ENCODE peak calls at places on chromosomes 2 and 18, in seven cellular contexts. H is spleen, C is suprapubic skin, T is NB4, R is IMR-90, Y is vagina, U is sigmoid colon. I is an unnamed sample.

GRCh38 chr2:185502351-185502750 is 236.3 kb upstream of the FSIP2 start:
- DNase-seq in H (no peak), C (no peak), T (no peak), R (no peak), Y (no peak), U (no peak), I (no peak)

GRCh38 chr2:238151628-238152235 is 7.0 kb upstream of the ERFE start:
- DNase-seq in H (no peak), C (no peak), T (no peak), R (no peak), Y (no peak), U (no peak), I (no peak)

GRCh38 chr2:181438298-181438697 is 18.9 kb upstream of the ITGA4 start:
- DNase-seq in H (no peak), C (no peak), T (peak; percentile 61), R (no peak), Y (no peak), U (no peak), I (no peak)

GRCh38 chr2:130827502-130828251 is 9.0 kb upstream of the ARHGEF4 start:
- DNase-seq in H (peak; percentile 61), C (no peak), T (peak; percentile 41), R (peak; percentile 68), Y (no peak), U (no peak), I (no peak)

GRCh38 chr2:71226391-71226964 is 425 bp downstream of the PAIP2B start:
- DNase-seq in H (peak; percentile 87), C (peak; percentile 81), T (peak; percentile 54), R (no peak), Y (peak; percentile 87), U (peak; percentile 77), I (peak; percentile 33)

GRCh38 chr2:100235581-100235980 is 86.7 kb downstream of the LONRF2 start:
- DNase-seq in H (peak; percentile 43), C (peak; percentile 44), T (no peak), R (no peak), Y (no peak), U (no peak), I (peak; percentile 39)

GRCh38 chr18:32610116-32610630 is 139.5 kb upstream of the GAREM1 start:
- DNase-seq in H (no peak), C (no peak), T (no peak), R (no peak), Y (no peak), U (no peak), I (no peak)

GRCh38 chr2:165563468-165564225 is 94.1 kb downstream of the CSRNP3 start:
- DNase-seq in H (no peak), C (no peak), T (peak; percentile 25), R (no peak), Y (no peak), U (no peak), I (no peak)

GRCh38 chr2:100820346-100821254 is 661 bp downstream of the NPAS2 start:
- DNase-seq in H (no peak), C (no peak), T (no peak), R (no peak), Y (no peak), U (no peak), I (no peak)

GRCh38 chr18:49814147-49814499 is 790 bp upstream of the ACAA2 start:
- DNase-seq in H (no peak), C (peak; percentile 86), T (peak; percentile 65), R (peak; percentile 69), Y (no peak), U (peak; percentile 88), I (peak; percentile 94)

GRCh38 chr2:112665113-112665780 is 19.5 kb downstream of the SLC20A1 start:
- DNase-seq in H (no peak), C (no peak), T (peak; percentile 94), R (no peak), Y (no peak), U (no peak), I (no peak)

GRCh38 chr2:157777425-157777824 is 98.7 kb downstream of the ACVR1 start:
- DNase-seq in H (no peak), C (no peak), T (peak; percentile 42), R (peak; percentile 69), Y (no peak), U (no peak), I (no peak)

GRCh38 chr2:182545420-182546167 is 118.8 kb upstream of the PDE1A start:
- DNase-seq in H (no peak), C (no peak), T (no peak), R (no peak), Y (no peak), U (no peak), I (no peak)

GRCh38 chr2:19868224-19868623 is 33.6 kb downstream of the TTC32 start:
- DNase-seq in H (no peak), C (no peak), T (no peak), R (no peak), Y (no peak), U (no peak), I (no peak)
- H3K4me3 ChIP-seq in H (peak overlapping the region; percentile 51), C (peak overlapping the region; percentile 45), T (no peak overlapping the region), R (no peak overlapping the region), Y (peak overlapping the region; percentile 42), U (peak overlapping the region; percentile 49), I (no peak overlapping the region)

DNA sequence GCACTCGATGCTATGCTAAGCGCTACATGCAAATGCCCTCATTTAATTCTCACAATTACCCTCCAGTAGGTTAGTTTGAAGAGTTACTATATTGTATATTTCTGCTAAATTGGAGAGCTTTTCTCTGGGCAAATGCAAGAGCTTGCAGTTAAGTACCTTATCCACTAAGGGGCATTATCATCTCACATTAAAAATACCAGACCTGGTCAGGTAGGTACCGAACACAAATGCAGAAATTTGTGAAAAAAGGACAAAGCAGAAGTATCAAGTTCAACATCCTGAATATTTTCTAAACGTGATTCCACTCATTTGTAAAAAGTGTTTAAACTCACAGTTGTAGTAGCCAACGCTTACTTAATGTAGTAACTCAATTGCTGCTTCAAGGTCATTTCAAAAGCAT is 52.2 kb downstream of the CYRIA start:
- DNase-seq in H (no peak), C (no peak), T (peak; percentile 61), R (no peak), Y (no peak), U (no peak), I (no peak)
- TF ChIP-seq CTCF in H (peak; percentile 70), C (peak; percentile 40), T (peak; percentile 49), R (peak; percentile 53), Y (no peak), U (peak; percentile 34), I (no peak)

DNA sequence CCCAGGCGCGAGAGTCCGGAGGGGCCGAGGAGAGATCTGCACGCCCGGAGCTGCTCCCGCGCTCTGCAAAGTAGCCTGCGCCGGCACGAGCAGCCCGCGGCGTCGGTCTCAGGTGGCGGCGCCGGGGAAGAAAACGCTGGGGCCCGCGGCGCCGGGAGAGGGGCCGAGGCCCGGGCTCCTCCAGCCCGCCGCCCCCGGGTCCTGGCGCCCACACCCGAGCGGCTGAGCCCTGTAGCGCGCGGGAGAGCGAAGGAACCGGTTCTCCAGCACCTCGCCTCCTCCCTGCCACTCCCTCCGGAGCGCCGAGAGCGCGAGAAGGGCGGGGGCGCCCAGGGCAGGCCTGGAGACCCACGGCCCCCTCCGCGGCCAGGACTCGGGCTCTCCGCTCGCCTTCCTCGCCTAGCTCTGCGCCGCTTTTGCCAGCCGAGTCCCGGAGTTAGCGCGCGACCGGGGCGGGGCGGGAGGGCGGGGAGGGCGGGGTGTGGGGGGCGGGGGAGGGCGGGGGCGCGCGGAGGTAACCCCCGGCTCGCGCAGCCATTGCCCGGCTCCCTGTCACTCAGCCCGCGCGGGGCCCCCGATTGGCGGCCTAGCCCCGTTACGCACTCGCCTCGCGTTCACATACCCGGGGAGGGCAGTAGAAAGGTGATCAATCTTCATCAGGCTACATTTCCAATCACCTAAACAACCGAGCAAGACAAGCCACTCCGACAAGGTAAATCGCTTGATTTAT is at the start of gene OTX1:
- DNase-seq in H (peak; percentile 81), C (no peak), T (peak; percentile 91), R (peak; percentile 21), Y (no peak), U (peak; percentile 56), I (peak; percentile 90)
- TF ChIP-seq POLR2A in H (no peak), C (no peak), T (peak; percentile 50), R (no peak), Y (no peak), U (no peak), I (no peak)

DNA sequence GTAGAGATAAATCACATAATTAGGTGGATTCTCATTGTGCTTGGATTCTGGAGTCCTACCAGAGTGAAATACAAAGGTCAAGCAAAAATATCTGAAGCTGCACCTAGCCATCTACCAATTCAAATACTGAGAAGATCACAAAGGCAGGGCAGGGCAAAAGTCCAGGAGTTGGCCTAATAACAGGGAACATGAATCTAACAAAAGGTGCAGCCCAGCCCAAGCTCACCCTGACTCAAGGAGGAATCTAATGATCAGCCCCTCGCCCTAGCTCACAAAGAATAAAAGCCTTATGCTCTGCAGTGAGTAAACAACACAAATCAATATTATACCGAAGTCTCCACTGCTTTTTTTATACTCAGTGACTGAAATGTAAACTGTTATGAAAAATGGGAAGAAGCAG is 49.3 kb downstream of the ANTXR1 start:
- DNase-seq in H (no peak), C (no peak), T (no peak), R (no peak), Y (no peak), U (no peak), I (no peak)
- H3K4me3 ChIP-seq in H (no peak overlapping the region), C (no peak overlapping the region), T (no peak overlapping the region), R (no peak overlapping the region), Y (no peak overlapping the region), U (no peak overlapping the region), I (no peak overlapping the region)

DNA sequence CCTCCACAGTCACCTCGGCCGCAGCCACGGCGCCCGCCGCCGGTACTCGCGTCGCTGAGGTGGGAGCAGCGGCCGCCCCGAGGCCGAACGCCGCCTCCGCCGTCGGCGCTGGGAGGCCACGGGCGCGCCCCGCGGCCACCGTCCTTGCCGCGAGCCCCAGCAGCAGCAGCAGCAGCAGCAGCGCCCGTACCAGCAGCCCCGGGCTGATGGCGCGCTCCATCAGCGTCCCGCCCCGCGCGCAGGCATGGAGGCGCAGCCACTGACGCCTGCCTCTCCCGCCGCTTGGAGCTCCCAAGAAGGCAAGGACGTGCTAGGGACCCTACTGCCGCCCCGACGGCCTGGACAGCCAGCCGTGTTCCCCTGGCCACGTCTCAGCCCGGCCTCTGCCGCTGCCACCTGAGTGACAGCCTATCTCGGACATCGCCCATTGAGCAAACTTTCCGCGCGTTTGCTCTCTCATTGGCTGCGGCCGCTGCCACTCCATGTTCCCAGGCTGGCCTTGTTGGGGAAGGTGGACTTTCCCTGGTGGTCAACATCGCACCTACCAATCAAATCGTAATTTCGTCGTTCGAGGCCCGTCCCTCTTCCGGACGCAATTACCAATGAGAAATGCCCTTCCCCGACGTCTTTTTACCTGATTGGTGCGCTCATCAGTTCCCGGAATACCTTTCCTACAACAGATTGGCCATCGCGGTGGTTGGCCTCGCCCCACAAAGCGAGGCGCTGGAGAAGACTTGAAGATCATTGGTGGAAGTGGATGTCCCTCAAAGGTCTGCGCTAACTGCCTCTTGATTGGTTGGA is at the start of gene EIF2AK3:
- DNase-seq in H (peak; percentile 98), C (peak; percentile 99), T (peak; percentile 100), R (peak; percentile 100), Y (peak; percentile 100), U (peak; percentile 99), I (peak; percentile 99)
- TF ChIP-seq CTCF in H (peak; percentile 54), C (no peak), T (no peak), R (peak; percentile 7), Y (peak; percentile 1), U (peak; percentile 10), I (no peak)

I was measured in lower leg skin.